ENCODE peak calls at places on chromosomes 5 and 9, in nine cellular contexts. E is GM10248, M is heart left ventricle, U is brain pericyte, K is AG08396, S is NCI-H2171 treated with DMSO at 0.1 percent for 48 hours, Q is HTR-8/SVneo, B is mammary epithelial cell, Z is GM18507. N is an unnamed sample.

GRCh38 chr5:175689147-175689991 is 31.5 kb downstream of the HRH2 start:
- DNase-seq in B (peak), Z (no peak), S (no peak), E (no peak), U (no peak), M (no peak), K (no peak), Q (no peak), N (no peak)

GRCh38 chr5:111407562-111407961 is 104.8 kb downstream of the STARD4 start:
- DNase-seq in Q (no peak), U (no peak), E (no peak), M (no peak), K (no peak), S (no peak), B (peak), Z (no peak), N (no peak)

GRCh38 chr5:139445325-139446170 is 6.2 kb upstream of the DNAJC18 start:
- DNase-seq in B (peak), S (no peak), U (no peak), K (no peak), Q (no peak), E (no peak), Z (no peak), M (no peak), N (no peak)

GRCh38 chr5:143002459-143003327 is 232.5 kb downstream of the ARHGAP26 start:
- DNase-seq in K (peak), U (no peak), E (peak), S (peak), Q (peak), B (peak), Z (no peak), M (no peak), N (peak)

GRCh38 chr5:31854625-31855526 is 215.9 kb downstream of the PDZD2 start:
- DNase-seq in Z (no peak), K (peak), B (peak), E (peak), S (peak), Q (peak), U (no peak), M (peak), N (no peak)

GRCh38 chr9:7180247-7180646 is 422.5 kb downstream of the KDM4C start:
- DNase-seq in B (no peak), Q (no peak), Z (no peak), E (no peak), U (no peak), S (no peak), K (no peak), M (no peak), N (no peak)

GRCh38 chr9:88379352-88379751 is 8.9 kb upstream of the SPIN1 start:
- DNase-seq in M (no peak), U (no peak), E (no peak), K (no peak), S (no peak), B (no peak), Q (no peak), Z (no peak), N (no peak)

GRCh38 chr9:121650220-121651013 is 1.0 kb upstream of the DAB2IP start:
- DNase-seq in Z (no peak), K (no peak), B (no peak), U (peak), M (peak), E (no peak), Q (peak), S (peak), N (peak)

GRCh38 chr5:105952875-105953274 is 1717.9 kb downstream of the EFNA5 start:
- DNase-seq in Q (no peak), Z (no peak), E (no peak), B (no peak), U (no peak), K (no peak), S (peak), M (no peak), N (no peak)

GRCh38 chr5:137142371-137143243 is 356.5 kb downstream of the SPOCK1 start:
- DNase-seq in E (no peak), Q (peak), S (peak), B (peak), K (peak), M (peak), U (no peak), Z (peak), N (no peak)

GRCh38 chr9:38035873-38036272 is 33.2 kb downstream of the SHB start:
- DNase-seq in U (no peak), S (no peak), Q (no peak), E (no peak), B (peak), Z (no peak), K (peak), M (peak), N (no peak)

GRCh38 chr5:54944364-54944763 is 41.0 kb downstream of the ESM1 start:
- DNase-seq in U (no peak), B (peak), Z (no peak), M (no peak), K (peak), S (no peak), E (peak), Q (peak), N (peak)

GRCh38 chr5:158640581-158640980 is 459.1 kb downstream of the EBF1 start:
- DNase-seq in U (no peak), Z (no peak), M (no peak), B (peak), K (no peak), S (no peak), E (no peak), Q (peak), N (no peak)

GRCh38 chr5:15391648-15392392 is 108.2 kb upstream of the FBXL7 start:
- DNase-seq in U (peak), Z (no peak), S (no peak), E (no peak), K (no peak), Q (no peak), M (no peak), B (no peak), N (no peak)

GRCh38 chr9:95343725-95344287 is 26.3 kb upstream of the FANCC start:
- DNase-seq in B (peak), E (no peak), U (no peak), K (no peak), M (no peak), Z (no peak), Q (no peak), S (no peak), N (no peak)

GRCh38 chr9:92990461-92990860 is 43.1 kb downstream of the FGD3 start:
- DNase-seq in Q (no peak), S (no peak), B (no peak), M (no peak), E (no peak), U (no peak), K (no peak), Z (no peak), N (no peak)

GRCh38 chr9:3628239-3628638 is 102.4 kb upstream of the RFX3 start:
- DNase-seq in M (no peak), E (no peak), B (no peak), K (no peak), Z (no peak), U (no peak), S (no peak), Q (no peak), N (no peak)

N was measured in GM13977.